ENCODE peak calls at places on chromosomes 5 and 9, in ten cellular contexts. Q is Peyer's patch; E is IMR-90; M is tibial artery; C is body of pancreas; S is CD8-positive, alpha-beta T cell; Z is endothelial cell of umbilical vein; U is transverse colon; T is heart right ventricle; D is adrenal gland. F is an unnamed sample.

GRCh38 chr9:95003694-95004451 is 277.4 kb downstream of the AOPEP start:
- DNase-seq in Q (no peak), E (peak; percentile 53), M (peak; percentile 68), C (peak; percentile 73), S (no peak), Z (peak; percentile 73), U (peak; percentile 70), T (peak; percentile 69), D (peak; percentile 66), F (peak; percentile 71)

GRCh38 chr5:53334431-53334941 is 145.9 kb upstream of the FST start:
- DNase-seq in Q (no peak), E (peak; percentile 87), M (no peak), C (no peak), S (no peak), Z (no peak), U (no peak), T (no peak), D (no peak), F (no peak)

GRCh38 chr5:141914797-141915196 is 8.9 kb upstream of the DELE1 start:
- DNase-seq in Q (no peak), E (no peak), M (no peak), C (no peak), S (no peak), Z (no peak), U (no peak), T (no peak), D (no peak), F (no peak)

GRCh38 chr9:22170162-22170932 is 161.2 kb upstream of the CDKN2B start:
- DNase-seq in Q (no peak), E (peak; percentile 89), M (no peak), C (no peak), S (no peak), Z (no peak), U (no peak), T (no peak), D (no peak), F (no peak)

GRCh38 chr9:127854169-127854833 is at the start of gene ENG:
- DNase-seq in Q (peak; percentile 78), E (peak; percentile 59), M (peak; percentile 78), C (peak; percentile 53), S (no peak), Z (peak; percentile 63), U (peak; percentile 58), T (peak; percentile 90), D (peak; percentile 61), F (peak; percentile 84)

GRCh38 chr5:119315516-119315949 is 40.3 kb upstream of the TNFAIP8 start:
- DNase-seq in Q (peak; percentile 71), E (no peak), M (no peak), C (peak; percentile 37), S (no peak), Z (peak; percentile 43), U (no peak), T (no peak), D (no peak), F (no peak)

GRCh38 chr9:16268037-16269010 is 602.1 kb downstream of the BNC2 start:
- DNase-seq in Q (no peak), E (no peak), M (no peak), C (no peak), S (no peak), Z (no peak), U (no peak), T (no peak), D (no peak), F (no peak)

GRCh38 chr9:129567842-129568559 is 52.9 kb downstream of the C9orf50 start:
- DNase-seq in Q (no peak), E (peak; percentile 70), M (peak; percentile 48), C (peak; percentile 37), S (no peak), Z (peak; percentile 30), U (no peak), T (peak; percentile 23), D (peak; percentile 53), F (no peak)

GRCh38 chr9:77927265-77927664 is 104.3 kb downstream of the GNAQ start:
- DNase-seq in Q (no peak), E (peak; percentile 45), M (no peak), C (no peak), S (no peak), Z (peak; percentile 13), U (no peak), T (no peak), D (no peak), F (no peak)

GRCh38 chr9:125655074-125655633 is 51.9 kb downstream of the MAPKAP1 start:
- DNase-seq in Q (no peak), E (no peak), M (no peak), C (no peak), S (no peak), Z (no peak), U (no peak), T (no peak), D (no peak), F (no peak)

GRCh38 chr9:137460363-137461315 is 1.5 kb upstream of the NSMF start:
- DNase-seq in Q (no peak), E (no peak), M (peak; percentile 20), C (no peak), S (no peak), Z (no peak), U (no peak), T (peak; percentile 5), D (peak; percentile 41), F (no peak)

GRCh38 chr5:131899686-131900085 is 45.8 kb downstream of the MEIKIN start:
- DNase-seq in Q (no peak), E (peak; percentile 2), M (no peak), C (no peak), S (no peak), Z (no peak), U (no peak), T (no peak), D (no peak), F (no peak)
- H3K9me3 ChIP-seq in Q (no peaks in the 10 kb centered on the region), E (no peaks in the 10 kb centered on the region), M (peaks cover 7% of the 10 kb centered on the region), C (no peaks in the 10 kb centered on the region), S (peaks cover 14% of the 10 kb centered on the region), Z (no peaks in the 10 kb centered on the region), U (no peaks in the 10 kb centered on the region), T (no peaks in the 10 kb centered on the region), D (no peaks in the 10 kb centered on the region), F (peaks cover 7% of the 10 kb centered on the region)

GRCh38 chr9:135989157-135989556 is 28.0 kb upstream of the UBAC1 start:
- DNase-seq in Q (no peak), E (no peak), M (no peak), C (no peak), S (no peak), Z (no peak), U (no peak), T (no peak), D (no peak), F (no peak)
- TF ChIP-seq CTCF in Q (no peak), E (no peak), M (no peak), C (no peak), S (no peak), Z (peak; percentile 5), U (no peak), T (no peak), D (no peak), F (no peak)

GRCh38 chr5:180133971-180134508 is 62.5 kb upstream of the RNF130 start:
- DNase-seq in Q (peak; percentile 37), E (no peak), M (no peak), C (no peak), S (no peak), Z (no peak), U (no peak), T (no peak), D (no peak), F (peak; percentile 39)

GRCh38 chr5:180136661-180137381 is 65.3 kb upstream of the RNF130 start:
- DNase-seq in Q (peak; percentile 36), E (no peak), M (no peak), C (no peak), S (no peak), Z (no peak), U (no peak), T (no peak), D (no peak), F (peak; percentile 34)

GRCh38 chr5:180133551-180133950 is 62.0 kb upstream of the RNF130 start:
- DNase-seq in Q (no peak), E (no peak), M (no peak), C (no peak), S (no peak), Z (no peak), U (no peak), T (no peak), D (no peak), F (no peak)

GRCh38 chr5:180135967-180136641 is 64.5 kb upstream of the RNF130 start:
- DNase-seq in Q (peak; percentile 34), E (no peak), M (no peak), C (no peak), S (no peak), Z (no peak), U (no peak), T (no peak), D (no peak), F (peak; percentile 33)

GRCh38 chr5:180135128-180135955 is 63.8 kb upstream of the RNF130 start:
- DNase-seq in Q (peak; percentile 43), E (peak; percentile 79), M (no peak), C (no peak), S (no peak), Z (no peak), U (no peak), T (no peak), D (no peak), F (peak; percentile 63)
- H3K27ac ChIP-seq in Q (no peak overlapping the region), E (no peak overlapping the region), M (no peak overlapping the region), C (no peak overlapping the region), S (no peak overlapping the region), Z (no peak overlapping the region), U (no peak overlapping the region), T (no peak overlapping the region), D (no peak overlapping the region), F (no peak overlapping the region)

GRCh38 chr5:3375586-3376311 is 219.9 kb upstream of the IRX1 start:
- DNase-seq in Q (no peak), E (no peak), M (no peak), C (peak; percentile 45), S (no peak), Z (no peak), U (no peak), T (no peak), D (no peak), F (no peak)

GRCh38 chr5:3377176-3377575 is 218.5 kb upstream of the IRX1 start:
- DNase-seq in Q (no peak), E (no peak), M (no peak), C (no peak), S (no peak), Z (no peak), U (no peak), T (no peak), D (no peak), F (no peak)

GRCh38 chr5:3372289-3372688 is 223.3 kb upstream of the IRX1 start:
- DNase-seq in Q (no peak), E (no peak), M (no peak), C (no peak), S (no peak), Z (no peak), U (no peak), T (no peak), D (no peak), F (no peak)

GRCh38 chr5:3376611-3377010 is 219.0 kb upstream of the IRX1 start:
- DNase-seq in Q (no peak), E (no peak), M (no peak), C (no peak), S (no peak), Z (no peak), U (no peak), T (no peak), D (no peak), F (no peak)

DNA sequence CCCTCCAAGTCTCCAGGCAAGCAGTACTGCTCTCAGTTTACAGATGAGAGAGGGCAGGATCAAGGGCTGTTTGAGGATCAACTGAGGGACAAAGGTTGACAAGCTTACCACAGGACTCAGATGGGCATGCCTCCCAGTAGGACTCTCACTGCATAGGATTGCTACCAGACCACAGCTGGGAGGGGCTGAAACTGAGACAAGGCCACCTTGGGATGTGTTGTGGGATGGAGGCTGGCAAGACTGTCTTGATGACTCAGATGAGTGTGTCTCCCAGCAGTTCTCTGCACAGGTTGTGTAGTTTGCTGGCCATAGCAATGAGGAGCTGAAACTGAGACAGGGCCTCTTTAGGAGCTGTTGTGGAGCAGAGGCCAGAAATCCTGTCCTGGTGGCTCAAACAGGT is 222.2 kb upstream of the IRX1 start:
- DNase-seq in Q (no peak), E (no peak), M (no peak), C (no peak), S (no peak), Z (no peak), U (no peak), T (no peak), D (no peak), F (no peak)
- H3K9me3 ChIP-seq in Q (peaks cover 3% of the 10 kb centered on the region), E (peaks cover 30% of the 10 kb centered on the region), M (peaks cover 12% of the 10 kb centered on the region), C (no peaks in the 10 kb centered on the region), S (no peaks in the 10 kb centered on the region), Z (peaks cover 6% of the 10 kb centered on the region), U (peaks cover 17% of the 10 kb centered on the region), T (peaks cover 2% of the 10 kb centered on the region), D (no peaks in the 10 kb centered on the region), F (peaks cover 24% of the 10 kb centered on the region)

F was measured in lower lobe of right lung.